ENCODE peak calls at places on chromosomes 6 and 20, in five cellular contexts. R is colonic mucosa, I is endothelial cell of umbilical vein, M is HS-5, U is GM23338. W is an unnamed sample.
A peak's percentile ranks its signal among the peaks of the same experiment; 100 is the strongest.

GRCh38 chr6:163883946-163884345 is 469.4 kb downstream of the QKI start:
- DNase-seq in I (no peak), U (no peak), R (no peak), M (no peak), W (no peak)

GRCh38 chr6:44048277-44048676 is 79.0 kb downstream of the MRPL14 start:
- DNase-seq in M (no peak), I (no peak), U (no peak), R (no peak), W (no peak)

GRCh38 chr6:93751969-93752368 is 332.6 kb upstream of the EPHA7 start:
- DNase-seq in I (no peak), M (no peak), R (no peak), U (peak; percentile 68), W (no peak)

GRCh38 chr6:150981095-150981494 is 115.6 kb downstream of the MTHFD1L start:
- DNase-seq in U (no peak), R (no peak), M (no peak), I (peak; percentile 99), W (no peak)

GRCh38 chr6:72820906-72821305 is 199.0 kb downstream of the KCNQ5 start:
- DNase-seq in R (no peak), U (no peak), M (no peak), I (no peak), W (no peak)

GRCh38 chr6:157629220-157629619 is 193.8 kb upstream of the SNX9 start:
- DNase-seq in U (peak; percentile 47), M (no peak), I (no peak), R (no peak), W (no peak)

GRCh38 chr20:49685161-49685601 is 28.5 kb downstream of the B4GALT5 start:
- DNase-seq in R (no peak), U (no peak), M (no peak), I (no peak), W (no peak)

GRCh38 chr6:73722318-73723060 is 26.5 kb downstream of the CD109 start:
- DNase-seq in U (no peak), I (peak; percentile 91), R (no peak), M (peak; percentile 83), W (no peak)

GRCh38 chr6:93021235-93021909 is 398.0 kb downstream of the EPHA7 start:
- DNase-seq in U (no peak), R (no peak), M (no peak), I (no peak), W (no peak)

GRCh38 chr6:85911067-85911466 is 268.4 kb upstream of the SYNCRIP start:
- DNase-seq in U (no peak), M (no peak), R (no peak), I (no peak), W (no peak)

GRCh38 chr6:107318100-107318736 is 141.1 kb downstream of the PDSS2 start:
- DNase-seq in R (peak; percentile 55), U (peak; percentile 82), M (no peak), I (peak; percentile 69), W (peak; percentile 62)

GRCh38 chr6:46453756-46454316 is 37.4 kb downstream of the RCAN2 start:
- DNase-seq in I (no peak), M (no peak), R (no peak), U (no peak), W (no peak)

GRCh38 chr6:40302856-40303449 is 284.2 kb downstream of the LRFN2 start:
- DNase-seq in M (no peak), I (no peak), U (no peak), R (no peak), W (no peak)

GRCh38 chr20:61670274-61670673 is 395.4 kb downstream of the TAF4 start:
- DNase-seq in R (no peak), U (no peak), M (no peak), I (no peak), W (no peak)

GRCh38 chr6:73521351-73522254 is 771 bp upstream of the EEF1A1 start:
- DNase-seq in I (peak; percentile 91), R (no peak), M (no peak), U (peak; percentile 86), W (peak; percentile 72)

GRCh38 chr20:31565699-31566331 is 39.3 kb upstream of the ID1 start:
- DNase-seq in M (no peak), U (no peak), I (no peak), R (no peak), W (no peak)

GRCh38 chr20:23317081-23317480 is 33.5 kb upstream of the NXT1 start:
- DNase-seq in M (no peak), R (no peak), U (no peak), I (no peak), W (no peak)

GRCh38 chr20:24833592-24833991 is 115.5 kb upstream of the CST7 start:
- DNase-seq in I (no peak), M (no peak), R (no peak), U (no peak), W (no peak)

GRCh38 chr6:148035763-148036390 is 306.8 kb upstream of the SASH1 start:
- DNase-seq in M (no peak), U (no peak), R (no peak), I (no peak), W (no peak)

GRCh38 chr6:6596529-6596928 is 8.0 kb downstream of the LY86 start:
- DNase-seq in M (no peak), U (no peak), R (no peak), I (no peak), W (no peak)

GRCh38 chr6:10793035-10793434 is 45.3 kb downstream of the MAK start:
- DNase-seq in R (no peak), I (no peak), U (no peak), M (no peak), W (no peak)

GRCh38 chr6:53951383-53951782 is 156.6 kb downstream of the LRRC1 start:
- DNase-seq in U (no peak), R (no peak), M (no peak), I (no peak), W (no peak)

GRCh38 chr6:85600713-85601313 is 7.2 kb upstream of the SNX14 start:
- DNase-seq in U (no peak), I (no peak), M (no peak), R (no peak), W (no peak)

GRCh38 chr6:41306187-41306854 is 19.8 kb upstream of the TREM1 start:
- DNase-seq in R (peak; percentile 55), U (peak; percentile 85), I (peak; percentile 49), M (no peak), W (peak; percentile 65)

GRCh38 chr6:104182811-104183210 is 676.9 kb downstream of the HACE1 start:
- DNase-seq in U (no peak), M (peak; percentile 95), R (no peak), I (no peak), W (no peak)

GRCh38 chr6:38715016-38715809 is at the start of gene DNAH8:
- DNase-seq in M (no peak), I (no peak), R (no peak), U (peak; percentile 58), W (no peak)

GRCh38 chr6:36976005-36976261 is 10.1 kb downstream of the MTCH1 start:
- DNase-seq in M (no peak), R (no peak), U (no peak), I (no peak), W (no peak)

GRCh38 chr6:118042855-118043254 is 135.8 kb downstream of the SLC35F1 start:
- DNase-seq in M (no peak), R (no peak), U (no peak), I (no peak), W (no peak)

GRCh38 chr20:56606174-56606945 is 22.7 kb upstream of the TFAP2C start:
- DNase-seq in R (peak; percentile 64), U (no peak), M (no peak), I (no peak), W (no peak)

GRCh38 chr6:129923520-129923919 is 62.4 kb upstream of the TMEM244 start:
- DNase-seq in I (no peak), R (no peak), M (peak; percentile 4), U (no peak), W (no peak)

GRCh38 chr6:835476-836160 is 142.7 kb upstream of the EXOC2 start:
- DNase-seq in I (no peak), M (no peak), U (no peak), R (no peak), W (no peak)

W was measured in body of pancreas.